ENCODE peak calls at places on chromosome 2, in six cellular contexts. O, M, S, H, K and Y are unnamed samples.
A peak's percentile ranks its signal among the peaks of the same experiment; 100 is the strongest.

GRCh38 chr2:118032169-118033013 is 18.5 kb upstream of the CCDC93 start:
- DNase-seq in S (no peak), K (peak; percentile 39), H (no peak), M (no peak), O (peak; percentile 51), Y (peak; percentile 46)

GRCh38 chr2:74498500-74499268 is 719 bp downstream of the LBX2 start:
- DNase-seq in K (no peak), H (no peak), S (peak; percentile 58), O (peak; percentile 40), M (no peak), Y (peak; percentile 57)

GRCh38 chr2:90207454-90208058 is 1516.1 kb downstream of the RPIA start:
- DNase-seq in M (no peak), H (no peak), O (no peak), K (peak; percentile 14), S (no peak), Y (peak; percentile 4)

GRCh38 chr2:236638707-236639106 is 69.1 kb downstream of the ACKR3 start:
- DNase-seq in H (no peak), O (peak; percentile 18), M (no peak), K (no peak), S (no peak), Y (no peak)

GRCh38 chr2:210568108-210568507 is 11.7 kb downstream of the CPS1 start:
- DNase-seq in S (no peak), M (no peak), H (no peak), K (no peak), O (no peak), Y (no peak)

GRCh38 chr2:157443795-157444642 is at the start of gene CYTIP:
- DNase-seq in K (peak; percentile 31), S (no peak), M (no peak), H (peak; percentile 89), O (peak; percentile 57), Y (peak; percentile 33)

GRCh38 chr2:158755738-158756137 is 39.4 kb upstream of the DAPL1 start:
- DNase-seq in K (no peak), O (no peak), M (no peak), S (no peak), H (no peak), Y (no peak)

GRCh38 chr2:236743623-236744280 is 174.1 kb downstream of the ACKR3 start:
- DNase-seq in K (no peak), O (no peak), H (no peak), M (no peak), S (no peak), Y (no peak)

GRCh38 chr2:130261970-130262760 is 63.9 kb upstream of the TUBA3E start:
- DNase-seq in S (no peak), H (no peak), O (no peak), M (no peak), K (no peak), Y (no peak)

GRCh38 chr2:86352932-86353345 is 15.5 kb upstream of the REEP1 start:
- DNase-seq in M (no peak), S (no peak), H (no peak), O (no peak), K (no peak), Y (no peak)

GRCh38 chr2:69957970-69958369 is 3.5 kb downstream of the ASPRV1 start:
- DNase-seq in M (no peak), O (peak; percentile 25), H (no peak), S (no peak), K (no peak), Y (no peak)

GRCh38 chr2:151945602-151946001 is 117.4 kb upstream of the ARL5A start:
- DNase-seq in S (no peak), K (no peak), M (no peak), H (no peak), O (no peak), Y (no peak)

GRCh38 chr2:206521115-206521514 is 77.8 kb downstream of the ADAM23 start:
- DNase-seq in O (no peak), K (no peak), S (no peak), M (no peak), H (no peak), Y (no peak)

GRCh38 chr2:65608966-65609365 is 176.6 kb upstream of the SPRED2 start:
- DNase-seq in M (no peak), S (no peak), O (no peak), H (no peak), K (no peak), Y (no peak)

GRCh38 chr2:114068438-114068837 is 178.5 kb downstream of the ACTR3 start:
- DNase-seq in S (no peak), H (no peak), M (no peak), O (no peak), K (no peak), Y (no peak)

GRCh38 chr2:197804758-197805597 is 585 bp downstream of the PLCL1 start:
- DNase-seq in M (peak; percentile 50), S (no peak), K (peak; percentile 47), H (no peak), O (no peak), Y (peak; percentile 46)

DNA sequence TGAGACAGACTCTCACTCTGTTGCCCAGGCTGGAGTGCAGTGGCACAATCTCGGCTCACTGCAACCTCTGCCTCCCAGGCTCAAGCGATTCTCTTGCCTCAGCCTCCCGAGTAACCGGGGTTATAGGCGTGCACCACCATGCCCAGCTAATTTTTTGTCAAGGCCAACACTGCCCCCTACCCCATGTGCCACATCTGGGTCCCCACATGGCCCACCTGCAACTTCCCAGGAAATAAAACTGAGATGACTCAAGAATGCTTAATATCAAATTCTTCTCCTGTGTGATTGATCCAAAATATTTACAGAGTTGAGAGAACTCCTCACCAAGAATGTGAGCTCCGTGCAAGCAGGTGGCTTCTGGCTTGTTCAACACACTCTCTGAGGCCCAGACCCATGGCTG is 9.1 kb downstream of the AP1S3 start:
- DNase-seq in H (no peak), M (no peak), S (no peak), O (no peak), K (no peak), Y (no peak)
- TF ChIP-seq CTCF in H (no peak), M (no peak), S (no peak), O (no peak), K (no peak), Y (no peak)

GRCh38 chr2:160207271-160207670 is 7.2 kb upstream of the ITGB6 start:
- DNase-seq in S (peak; percentile 76), K (no peak), H (no peak), M (no peak), O (no peak), Y (no peak)

GRCh38 chr2:160210599-160211138 is 10.6 kb upstream of the ITGB6 start:
- DNase-seq in O (peak; percentile 79), M (peak; percentile 73), S (no peak), K (peak; percentile 74), H (peak; percentile 62), Y (peak; percentile 75)

GRCh38 chr2:160208662-160209229 is 8.7 kb upstream of the ITGB6 start:
- DNase-seq in H (no peak), O (no peak), K (no peak), M (no peak), S (no peak), Y (no peak)

GRCh38 chr2:160207804-160208661 is 8.0 kb upstream of the ITGB6 start:
- DNase-seq in O (peak; percentile 82), S (peak; percentile 92), K (no peak), H (no peak), M (no peak), Y (no peak)

DNA sequence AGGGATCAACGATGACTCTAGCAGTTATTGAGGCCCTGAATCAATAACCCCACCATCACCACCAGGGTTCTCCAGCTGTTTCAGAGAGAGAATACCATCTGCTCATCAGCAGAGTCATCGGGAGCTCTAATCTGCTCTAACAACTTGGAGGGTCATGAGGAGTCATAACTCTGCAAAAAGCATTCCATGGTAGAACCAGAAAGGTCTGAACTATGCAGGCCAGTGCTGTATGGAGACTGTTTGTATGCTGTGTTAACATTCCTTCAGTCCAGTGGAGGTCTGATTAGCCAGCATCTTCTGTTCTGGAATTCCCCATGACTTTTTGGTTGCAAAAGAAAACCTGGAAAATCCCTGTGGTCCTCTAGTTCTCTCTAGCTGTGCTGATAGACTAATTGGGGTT is 9.4 kb upstream of the ITGB6 start:
- DNase-seq in S (peak; percentile 65), K (no peak), H (no peak), O (no peak), M (no peak), Y (no peak)
- TF ChIP-seq CTCF in S (no peak), K (no peak), H (no peak), O (no peak), M (no peak), Y (no peak)

DNA sequence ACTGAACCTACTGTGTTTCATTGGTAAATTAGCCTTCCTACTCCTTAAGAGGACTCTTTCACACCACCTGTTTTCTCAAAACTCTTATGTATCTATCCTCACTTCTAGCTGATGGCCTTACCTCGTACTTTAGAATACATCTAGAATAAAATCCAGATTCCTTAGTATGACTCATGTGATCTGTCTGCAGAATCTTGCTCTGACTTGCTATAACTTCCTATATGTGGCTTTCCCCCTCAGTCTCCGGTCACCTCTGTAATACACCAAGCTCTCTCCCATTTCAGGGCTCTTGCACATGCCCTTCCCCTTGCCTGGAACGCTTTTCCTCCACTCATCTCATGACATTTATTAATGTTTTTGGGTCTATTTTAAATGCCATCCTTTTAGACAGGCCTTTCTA is 95.6 kb upstream of the LHCGR start:
- DNase-seq in K (no peak), S (peak; percentile 28), O (no peak), M (no peak), H (no peak), Y (no peak)
- TF ChIP-seq CTCF in K (no peak), S (no peak), O (no peak), M (no peak), H (no peak), Y (no peak)

GRCh38 chr2:98586466-98587140 is 21.7 kb downstream of the COA5 start:
- DNase-seq in S (no peak), K (no peak), H (no peak), O (no peak), M (no peak), Y (peak; percentile 3)

GRCh38 chr2:98582523-98582922 is 25.8 kb downstream of the COA5 start:
- DNase-seq in H (no peak), S (no peak), K (no peak), M (no peak), O (no peak), Y (no peak)

GRCh38 chr2:98583516-98583865 is 24.8 kb downstream of the COA5 start:
- DNase-seq in K (no peak), M (no peak), H (no peak), S (no peak), O (no peak), Y (no peak)

GRCh38 chr2:98583866-98584618 is 24.3 kb downstream of the COA5 start:
- DNase-seq in H (no peak), O (no peak), K (no peak), S (no peak), M (no peak), Y (no peak)

DNA sequence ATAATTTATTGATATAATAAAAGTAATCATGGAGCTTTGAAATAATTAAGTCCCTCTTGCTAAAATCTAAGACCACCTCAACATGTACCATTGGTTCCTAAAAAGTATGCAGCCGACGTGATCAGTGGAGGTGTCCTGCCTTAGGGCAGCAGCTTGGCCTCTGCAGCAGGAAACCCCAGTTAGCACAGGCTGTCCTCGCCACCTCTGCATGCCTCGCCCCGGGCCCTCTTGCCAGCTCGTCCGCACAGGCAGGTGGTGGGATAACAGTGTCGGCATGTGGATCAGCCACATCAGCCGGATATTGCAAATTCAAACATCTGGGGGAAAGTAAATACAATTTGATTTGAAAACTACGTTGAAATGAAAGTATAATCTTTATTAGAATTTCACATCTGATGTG is 22.9 kb downstream of the COA5 start:
- DNase-seq in K (no peak), O (no peak), H (no peak), S (no peak), M (no peak), Y (no peak)
- TF ChIP-seq CTCF in K (no peak), O (no peak), H (no peak), S (no peak), M (no peak), Y (no peak)